ENCODE peak calls at places on chromosome 19, in seven cellular contexts. F is astrocyte, A is fibroblast of lung, V is PC-3, E is endodermal cell, W is Karpas-422, P is IMR-90. G is an unnamed sample.

GRCh38 chr19:45075215-45076028 is 856 bp downstream of the ZNF296 start:
- DNase-seq in F (no peak), A (peak; percentile 53), V (peak; percentile 82), E (peak; percentile 88), W (peak; percentile 97), P (no peak), G (peak; percentile 96)

GRCh38 chr19:53594811-53595509 is 36.8 kb upstream of the DPRX start:
- DNase-seq in F (no peak), A (no peak), V (no peak), E (peak; percentile 97), W (no peak), P (no peak), G (no peak)

GRCh38 chr19:42201489-42202289 is 15.8 kb downstream of the DEDD2 start:
- DNase-seq in F (no peak), A (no peak), V (no peak), E (no peak), W (peak; percentile 59), P (no peak), G (peak; percentile 70)

GRCh38 chr19:18995804-18996241 is 37.5 kb downstream of the SUGP2 start:
- DNase-seq in F (peak; percentile 89), A (peak; percentile 94), V (peak; percentile 70), E (peak; percentile 90), W (peak; percentile 84), P (peak; percentile 96), G (peak; percentile 91)

GRCh38 chr19:789473-790052 is 7.7 kb upstream of the PTBP1 start:
- DNase-seq in F (no peak), A (no peak), V (no peak), E (no peak), W (no peak), P (no peak), G (peak; percentile 80)

GRCh38 chr19:31064486-31064885 is 284.8 kb downstream of the TSHZ3 start:
- DNase-seq in F (no peak), A (no peak), V (no peak), E (no peak), W (no peak), P (no peak), G (no peak)

GRCh38 chr19:39304701-39305571 is 8.7 kb downstream of the IFNL1 start:
- DNase-seq in F (no peak), A (no peak), V (no peak), E (peak; percentile 56), W (no peak), P (no peak), G (no peak)

GRCh38 chr19:6211632-6212402 is 68.0 kb downstream of the MLLT1 start:
- DNase-seq in F (no peak), A (no peak), V (no peak), E (no peak), W (no peak), P (no peak), G (peak; percentile 75)

GRCh38 chr19:14310055-14310454 is 71.2 kb upstream of the ADGRE5 start:
- DNase-seq in F (no peak), A (no peak), V (no peak), E (no peak), W (no peak), P (no peak), G (no peak)

GRCh38 chr19:14023404-14024235 is 4.3 kb upstream of the RLN3 start:
- DNase-seq in F (peak; percentile 25), A (no peak), V (peak; percentile 72), E (peak; percentile 89), W (peak; percentile 61), P (peak; percentile 44), G (peak; percentile 84)

GRCh38 chr19:9586764-9587163 is 2.5 kb upstream of the ZNF121 start:
- DNase-seq in F (peak; percentile 38), A (peak; percentile 70), V (peak; percentile 96), E (peak; percentile 92), W (peak; percentile 89), P (peak; percentile 68), G (no peak)

GRCh38 chr19:6239401-6239844 is 40.4 kb downstream of the MLLT1 start:
- DNase-seq in F (peak; percentile 55), A (no peak), V (peak; percentile 61), E (no peak), W (no peak), P (peak; percentile 16), G (no peak)

GRCh38 chr19:10760268-10760944 is 42.5 kb downstream of the DNM2 start:
- DNase-seq in F (peak; percentile 47), A (no peak), V (peak; percentile 91), E (no peak), W (no peak), P (no peak), G (peak; percentile 82)

GRCh38 chr19:55216461-55217198 is 7.3 kb upstream of the PTPRH start:
- DNase-seq in F (peak; percentile 100), A (peak; percentile 99), V (peak; percentile 100), E (peak; percentile 97), W (peak; percentile 65), P (peak; percentile 100), G (peak; percentile 87)

GRCh38 chr19:49555600-49556411 is 24.6 kb downstream of the NOSIP start:
- DNase-seq in F (no peak), A (peak; percentile 56), V (peak; percentile 35), E (peak; percentile 98), W (peak; percentile 94), P (no peak), G (peak; percentile 82)

GRCh38 chr19:4555657-4556561 is 3.6 kb downstream of the SEMA6B start:
- DNase-seq in F (no peak), A (no peak), V (peak; percentile 72), E (peak; percentile 91), W (peak; percentile 88), P (no peak), G (no peak)

GRCh38 chr19:4556574-4557185 is 2.8 kb downstream of the SEMA6B start:
- DNase-seq in F (no peak), A (no peak), V (peak; percentile 84), E (peak; percentile 96), W (peak; percentile 88), P (no peak), G (no peak)

GRCh38 chr19:4557971-4558941 is 1.2 kb downstream of the SEMA6B start:
- DNase-seq in F (no peak), A (no peak), V (peak; percentile 62), E (peak; percentile 90), W (peak; percentile 58), P (no peak), G (no peak)

GRCh38 chr19:4557186-4557970 is 2.1 kb downstream of the SEMA6B start:
- DNase-seq in F (no peak), A (no peak), V (peak; percentile 59), E (peak; percentile 84), W (no peak), P (no peak), G (no peak)

GRCh38 chr19:4559569-4559968 is at the start of gene SEMA6B:
- DNase-seq in F (no peak), A (no peak), V (no peak), E (no peak), W (no peak), P (no peak), G (no peak)
- H3K9ac ChIP-seq in F (no peak within 1 kb of the TSS), A (no peak within 1 kb of the TSS), V (no peak within 1 kb of the TSS), E (no peak within 1 kb of the TSS), W (no peak within 1 kb of the TSS), P (no peak within 1 kb of the TSS), G (no peak within 1 kb of the TSS)

DNA sequence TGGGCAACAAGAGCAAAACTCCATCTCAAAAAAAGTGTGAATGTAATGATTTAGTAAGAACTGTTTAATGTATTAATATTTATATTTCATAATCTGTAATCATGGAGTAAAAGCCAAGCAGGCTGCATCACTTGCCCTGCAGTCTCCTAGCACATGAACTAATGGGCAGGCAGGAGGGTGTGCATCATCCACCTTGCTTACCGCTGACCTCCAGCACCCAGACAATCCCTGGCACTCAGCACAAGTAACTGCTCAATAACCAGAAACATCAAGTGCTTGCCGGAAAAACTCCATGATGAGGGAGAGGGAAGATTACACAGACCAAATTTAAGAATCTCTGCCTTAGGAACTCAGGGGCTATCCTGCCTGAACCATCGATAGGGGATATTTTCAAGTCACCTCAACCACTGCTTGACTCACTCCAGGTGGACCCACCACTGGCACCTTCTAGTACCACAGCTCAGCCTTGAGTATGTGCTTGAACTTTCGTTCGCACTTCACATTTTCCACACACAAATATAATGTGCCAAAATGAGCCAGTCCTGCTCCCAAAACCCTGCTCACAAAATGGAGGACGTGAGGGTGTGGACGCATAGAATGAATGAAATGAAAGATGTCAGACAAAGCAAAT is 18.6 kb downstream of the BRD4 start:
- DNase-seq in F (no peak), A (no peak), V (no peak), E (no peak), W (no peak), P (no peak), G (no peak)
- H3K4me1 ChIP-seq in F (peaks cover 36% of the 10 kb centered on the region), A (peaks cover 18% of the 10 kb centered on the region), V (peaks cover 25% of the 10 kb centered on the region), E (peaks cover 23% of the 10 kb centered on the region), W (peaks cover 23% of the 10 kb centered on the region), P (peaks cover 32% of the 10 kb centered on the region), G (peaks cover 48% of the 10 kb centered on the region)

GRCh38 chr19:38046254-38047047 is 139.4 kb downstream of the SIPA1L3 start:
- DNase-seq in F (no peak), A (no peak), V (no peak), E (no peak), W (peak; percentile 74), P (no peak), G (no peak)
- H3K9ac ChIP-seq in F (no peak overlapping the region), A (no peak overlapping the region), V (no peak overlapping the region), E (no peak overlapping the region), W (peak overlapping the region; percentile 75), P (no peak overlapping the region), G (no peak overlapping the region)

GRCh38 chr19:2255982-2256685 is at the start of gene JSRP1:
- DNase-seq in F (no peak), A (no peak), V (no peak), E (no peak), W (no peak), P (no peak), G (peak; percentile 71)

GRCh38 chr19:2259331-2259730 is 3.1 kb upstream of the JSRP1 start:
- DNase-seq in F (no peak), A (no peak), V (peak; percentile 59), E (no peak), W (no peak), P (peak; percentile 54), G (no peak)

GRCh38 chr19:2266183-2266993 is 10.2 kb upstream of the JSRP1 start:
- DNase-seq in F (peak; percentile 49), A (peak; percentile 68), V (peak; percentile 39), E (no peak), W (peak; percentile 91), P (peak; percentile 75), G (peak; percentile 94)

GRCh38 chr19:2260341-2260751 is 4.1 kb upstream of the JSRP1 start:
- DNase-seq in F (peak; percentile 46), A (no peak), V (peak; percentile 42), E (no peak), W (no peak), P (no peak), G (no peak)

GRCh38 chr19:2261438-2262172 is 5.4 kb upstream of the JSRP1 start:
- DNase-seq in F (no peak), A (no peak), V (peak; percentile 37), E (peak; percentile 84), W (peak; percentile 87), P (no peak), G (no peak)
- H3K4me1 ChIP-seq in F (peaks cover 4% of the 10 kb centered on the region), A (peaks cover 4% of the 10 kb centered on the region), V (peaks cover 4% of the 10 kb centered on the region), E (no peaks in the 10 kb centered on the region), W (peaks cover 20% of the 10 kb centered on the region), P (peaks cover 2% of the 10 kb centered on the region), G (peaks cover 2% of the 10 kb centered on the region)

DNA sequence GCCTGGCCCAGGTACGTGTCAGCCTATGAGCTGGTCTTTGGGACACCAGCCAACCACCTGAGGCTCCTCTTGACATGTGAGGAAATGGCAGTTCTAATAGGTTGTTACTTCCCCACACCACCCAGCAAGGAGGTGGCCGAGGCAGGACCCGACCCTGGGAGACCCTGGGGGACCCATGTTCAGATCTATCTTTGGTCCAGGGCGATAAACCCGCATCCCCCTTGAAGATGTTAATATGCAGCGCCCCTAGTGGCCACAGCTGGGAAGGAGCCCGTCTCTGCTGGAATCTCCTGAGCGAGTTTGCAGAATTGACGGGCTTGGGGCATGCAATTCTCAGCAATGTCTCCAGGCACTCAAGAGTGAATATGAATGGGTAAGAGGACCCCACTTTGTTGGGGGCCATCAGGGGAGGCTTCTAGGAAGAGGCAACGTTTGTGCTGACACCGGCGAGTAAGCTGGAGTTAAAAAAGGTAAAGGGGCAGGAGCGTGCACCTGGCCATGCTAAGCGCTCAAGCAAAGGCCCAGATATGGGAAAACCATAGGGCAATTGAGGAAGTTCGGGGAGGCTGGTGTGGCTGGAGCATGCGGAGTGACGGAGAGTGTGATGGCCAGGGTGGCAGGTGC is 1.5 kb upstream of the MYO1F start:
- DNase-seq in F (no peak), A (peak; percentile 57), V (peak; percentile 86), E (peak; percentile 95), W (peak; percentile 90), P (peak; percentile 53), G (peak; percentile 88)
- H3K9ac ChIP-seq in F (no peak overlapping the region), A (no peak overlapping the region), V (no peak overlapping the region), E (no peak overlapping the region), W (no peak overlapping the region), P (no peak overlapping the region), G (no peak overlapping the region)